ENCODE peak calls at places on chromosomes 11 and 22, in four cellular contexts. G is GM23248; V is CD4-positive, alpha-beta T cell; J is GM03348. H is an unnamed sample.
A peak's percentile ranks its signal among the peaks of the same experiment; 100 is the strongest.

GRCh38 chr11:94768602-94769511 is 701 bp downstream of the AMOTL1 start:
- DNase-seq in G (peak; percentile 63), V (no peak), J (peak; percentile 69), H (peak; percentile 31)

GRCh38 chr22:19959043-19959586 is 17.5 kb upstream of the TXNRD2 start:
- DNase-seq in G (peak; percentile 77), V (no peak), J (peak; percentile 85), H (no peak)

GRCh38 chr11:78050964-78051831 is 12.5 kb upstream of the THRSP start:
- DNase-seq in G (peak; percentile 77), V (no peak), J (peak; percentile 46), H (peak; percentile 59)

GRCh38 chr11:15720460-15720859 is 605.7 kb downstream of the INSC start:
- DNase-seq in G (no peak), V (no peak), J (no peak), H (no peak)

GRCh38 chr11:116030697-116031331 is 526.6 kb upstream of the CADM1 start:
- DNase-seq in G (no peak), V (no peak), J (no peak), H (no peak)

GRCh38 chr22:43750751-43751150 is 61.4 kb downstream of the EFCAB6 start:
- DNase-seq in G (no peak), V (no peak), J (no peak), H (no peak)

GRCh38 chr11:23236846-23237550 is 376.7 kb upstream of the CCDC179 start:
- DNase-seq in G (peak; percentile 67), V (no peak), J (peak; percentile 4), H (peak; percentile 66)

GRCh38 chr22:20552450-20552894 is 45.1 kb downstream of the MED15 start:
- DNase-seq in G (peak; percentile 90), V (no peak), J (peak; percentile 74), H (no peak)

GRCh38 chr11:124577664-124578427 is 8.0 kb downstream of the OR8A1 start:
- DNase-seq in G (no peak), V (no peak), J (no peak), H (no peak)

GRCh38 chr11:117730256-117730800 is 66.7 kb downstream of the DSCAML1 start:
- DNase-seq in G (peak; percentile 9), V (no peak), J (no peak), H (no peak)

GRCh38 chr11:75839851-75840250 is 24.8 kb downstream of the UVRAG start:
- DNase-seq in G (peak; percentile 44), V (no peak), J (peak; percentile 34), H (no peak)

GRCh38 chr11:111334495-111335123 is 36.3 kb downstream of the POU2AF3 start:
- DNase-seq in G (no peak), V (no peak), J (no peak), H (no peak)

GRCh38 chr22:19723165-19723989 is at the start of gene GP1BB:
- DNase-seq in G (no peak), V (peak; percentile 12), J (no peak), H (no peak)

H was measured in HCEC 1CT.